ENCODE peak calls at places on chromosomes 5 and 9, in nine cellular contexts. One of them, this sample, is unnamed.

GRCh38 chr5:150301901-150302300 is 804 bp downstream of the ARSI start:
- DNase-seq in IMR-90: no peak
- DNase-seq in cardiac muscle cell: no peak
- DNase-seq in adrenal gland: no peak
- DNase-seq in aorta: peak; percentile 66
- DNase-seq in CD4-positive, alpha-beta memory T cell: no peak
- DNase-seq in tibial artery: no peak
- DNase-seq in heart right ventricle: no peak
- DNase-seq in CD8-positive, alpha-beta memory T cell: no peak
- DNase-seq in this sample: no peak

GRCh38 chr9:69577123-69577522 is 95.0 kb downstream of the APBA1 start:
- DNase-seq in IMR-90: peak; percentile 48
- DNase-seq in cardiac muscle cell: no peak
- DNase-seq in adrenal gland: no peak
- DNase-seq in aorta: no peak
- DNase-seq in CD4-positive, alpha-beta memory T cell: no peak
- DNase-seq in tibial artery: no peak
- DNase-seq in heart right ventricle: no peak
- DNase-seq in CD8-positive, alpha-beta memory T cell: no peak
- DNase-seq in this sample: no peak

GRCh38 chr5:80481019-80481893 is 6.6 kb upstream of the FAM151B start:
- DNase-seq in IMR-90: peak; percentile 60
- DNase-seq in cardiac muscle cell: peak; percentile 64
- DNase-seq in adrenal gland: peak; percentile 25
- DNase-seq in aorta: no peak
- DNase-seq in CD4-positive, alpha-beta memory T cell: peak; percentile 24
- DNase-seq in tibial artery: no peak
- DNase-seq in heart right ventricle: no peak
- DNase-seq in CD8-positive, alpha-beta memory T cell: no peak
- DNase-seq in this sample: no peak

GRCh38 chr5:67094476-67095300 is 101.9 kb downstream of the CD180 start:
- DNase-seq in IMR-90: peak; percentile 56
- DNase-seq in cardiac muscle cell: peak; percentile 39
- DNase-seq in adrenal gland: no peak
- DNase-seq in aorta: no peak
- DNase-seq in CD4-positive, alpha-beta memory T cell: no peak
- DNase-seq in tibial artery: peak; percentile 22
- DNase-seq in heart right ventricle: no peak
- DNase-seq in CD8-positive, alpha-beta memory T cell: no peak
- DNase-seq in this sample: peak; percentile 18

GRCh38 chr5:151757233-151758140 is 944 bp downstream of the ATOX1 start:
- DNase-seq in IMR-90: no peak
- DNase-seq in cardiac muscle cell: no peak
- DNase-seq in adrenal gland: no peak
- DNase-seq in aorta: no peak
- DNase-seq in CD4-positive, alpha-beta memory T cell: no peak
- DNase-seq in tibial artery: no peak
- DNase-seq in heart right ventricle: no peak
- DNase-seq in CD8-positive, alpha-beta memory T cell: no peak
- DNase-seq in this sample: no peak

GRCh38 chr5:164824671-164825070 is 1319.3 kb downstream of the MAT2B start:
- DNase-seq in IMR-90: no peak
- DNase-seq in cardiac muscle cell: no peak
- DNase-seq in adrenal gland: no peak
- DNase-seq in aorta: no peak
- DNase-seq in CD4-positive, alpha-beta memory T cell: no peak
- DNase-seq in tibial artery: no peak
- DNase-seq in heart right ventricle: no peak
- DNase-seq in CD8-positive, alpha-beta memory T cell: no peak
- DNase-seq in this sample: no peak

GRCh38 chr5:11878846-11879245 is 25.4 kb downstream of the CTNND2 start:
- DNase-seq in IMR-90: no peak
- DNase-seq in cardiac muscle cell: no peak
- DNase-seq in adrenal gland: no peak
- DNase-seq in aorta: no peak
- DNase-seq in CD4-positive, alpha-beta memory T cell: no peak
- DNase-seq in tibial artery: no peak
- DNase-seq in heart right ventricle: no peak
- DNase-seq in CD8-positive, alpha-beta memory T cell: no peak
- DNase-seq in this sample: no peak

GRCh38 chr9:70924905-70925547 is 196.4 kb downstream of the TRPM3 start:
- DNase-seq in IMR-90: peak; percentile 84
- DNase-seq in cardiac muscle cell: peak; percentile 74
- DNase-seq in adrenal gland: peak; percentile 57
- DNase-seq in aorta: no peak
- DNase-seq in CD4-positive, alpha-beta memory T cell: peak; percentile 2
- DNase-seq in tibial artery: peak; percentile 54
- DNase-seq in heart right ventricle: peak; percentile 29
- DNase-seq in CD8-positive, alpha-beta memory T cell: no peak
- DNase-seq in this sample: no peak

GRCh38 chr9:35522725-35523124 is 32.8 kb downstream of the RUSC2 start:
- DNase-seq in IMR-90: no peak
- DNase-seq in cardiac muscle cell: no peak
- DNase-seq in adrenal gland: no peak
- DNase-seq in aorta: no peak
- DNase-seq in CD4-positive, alpha-beta memory T cell: no peak
- DNase-seq in tibial artery: no peak
- DNase-seq in heart right ventricle: no peak
- DNase-seq in CD8-positive, alpha-beta memory T cell: no peak
- DNase-seq in this sample: no peak

GRCh38 chr9:108874058-108874788 is 12.2 kb downstream of the ACTL7A start:
- DNase-seq in IMR-90: no peak
- DNase-seq in cardiac muscle cell: no peak
- DNase-seq in adrenal gland: no peak
- DNase-seq in aorta: no peak
- DNase-seq in CD4-positive, alpha-beta memory T cell: no peak
- DNase-seq in tibial artery: no peak
- DNase-seq in heart right ventricle: no peak
- DNase-seq in CD8-positive, alpha-beta memory T cell: no peak
- DNase-seq in this sample: no peak

GRCh38 chr5:16916262-16916878 is 19.7 kb downstream of the MYO10 start:
- DNase-seq in IMR-90: peak; percentile 93
- DNase-seq in cardiac muscle cell: no peak
- DNase-seq in adrenal gland: no peak
- DNase-seq in aorta: no peak
- DNase-seq in CD4-positive, alpha-beta memory T cell: no peak
- DNase-seq in tibial artery: no peak
- DNase-seq in heart right ventricle: no peak
- DNase-seq in CD8-positive, alpha-beta memory T cell: no peak
- DNase-seq in this sample: no peak

GRCh38 chr5:98110270-98110669 is 663.2 kb upstream of the RGMB start:
- DNase-seq in IMR-90: peak; percentile 98
- DNase-seq in cardiac muscle cell: no peak
- DNase-seq in adrenal gland: no peak
- DNase-seq in aorta: no peak
- DNase-seq in CD4-positive, alpha-beta memory T cell: no peak
- DNase-seq in tibial artery: no peak
- DNase-seq in heart right ventricle: no peak
- DNase-seq in CD8-positive, alpha-beta memory T cell: no peak
- DNase-seq in this sample: no peak

GRCh38 chr5:82388186-82388585 is 110.0 kb upstream of the RPS23 start:
- DNase-seq in IMR-90: peak; percentile 80
- DNase-seq in cardiac muscle cell: no peak
- DNase-seq in adrenal gland: peak; percentile 37
- DNase-seq in aorta: no peak
- DNase-seq in CD4-positive, alpha-beta memory T cell: no peak
- DNase-seq in tibial artery: no peak
- DNase-seq in heart right ventricle: no peak
- DNase-seq in CD8-positive, alpha-beta memory T cell: no peak
- DNase-seq in this sample: no peak

GRCh38 chr5:147857302-147858129 is 21.0 kb upstream of the SCGB3A2 start:
- DNase-seq in IMR-90: peak; percentile 56
- DNase-seq in cardiac muscle cell: peak; percentile 76
- DNase-seq in adrenal gland: peak; percentile 66
- DNase-seq in aorta: no peak
- DNase-seq in CD4-positive, alpha-beta memory T cell: peak; percentile 31
- DNase-seq in tibial artery: peak; percentile 73
- DNase-seq in heart right ventricle: peak; percentile 42
- DNase-seq in CD8-positive, alpha-beta memory T cell: no peak
- DNase-seq in this sample: peak; percentile 29

GRCh38 chr9:38160613-38161215 is 91.7 kb upstream of the SHB start:
- DNase-seq in IMR-90: peak; percentile 51
- DNase-seq in cardiac muscle cell: peak; percentile 81
- DNase-seq in adrenal gland: peak; percentile 60
- DNase-seq in aorta: no peak
- DNase-seq in CD4-positive, alpha-beta memory T cell: peak; percentile 35
- DNase-seq in tibial artery: peak; percentile 56
- DNase-seq in heart right ventricle: peak; percentile 62
- DNase-seq in CD8-positive, alpha-beta memory T cell: peak; percentile 15
- DNase-seq in this sample: peak; percentile 15

GRCh38 chr9:134377976-134378375 is 51.7 kb downstream of the RXRA start:
- DNase-seq in IMR-90: no peak
- DNase-seq in cardiac muscle cell: no peak
- DNase-seq in adrenal gland: peak; percentile 93
- DNase-seq in aorta: no peak
- DNase-seq in CD4-positive, alpha-beta memory T cell: no peak
- DNase-seq in tibial artery: peak; percentile 69
- DNase-seq in heart right ventricle: peak; percentile 51
- DNase-seq in CD8-positive, alpha-beta memory T cell: no peak
- DNase-seq in this sample: no peak

DNA sequence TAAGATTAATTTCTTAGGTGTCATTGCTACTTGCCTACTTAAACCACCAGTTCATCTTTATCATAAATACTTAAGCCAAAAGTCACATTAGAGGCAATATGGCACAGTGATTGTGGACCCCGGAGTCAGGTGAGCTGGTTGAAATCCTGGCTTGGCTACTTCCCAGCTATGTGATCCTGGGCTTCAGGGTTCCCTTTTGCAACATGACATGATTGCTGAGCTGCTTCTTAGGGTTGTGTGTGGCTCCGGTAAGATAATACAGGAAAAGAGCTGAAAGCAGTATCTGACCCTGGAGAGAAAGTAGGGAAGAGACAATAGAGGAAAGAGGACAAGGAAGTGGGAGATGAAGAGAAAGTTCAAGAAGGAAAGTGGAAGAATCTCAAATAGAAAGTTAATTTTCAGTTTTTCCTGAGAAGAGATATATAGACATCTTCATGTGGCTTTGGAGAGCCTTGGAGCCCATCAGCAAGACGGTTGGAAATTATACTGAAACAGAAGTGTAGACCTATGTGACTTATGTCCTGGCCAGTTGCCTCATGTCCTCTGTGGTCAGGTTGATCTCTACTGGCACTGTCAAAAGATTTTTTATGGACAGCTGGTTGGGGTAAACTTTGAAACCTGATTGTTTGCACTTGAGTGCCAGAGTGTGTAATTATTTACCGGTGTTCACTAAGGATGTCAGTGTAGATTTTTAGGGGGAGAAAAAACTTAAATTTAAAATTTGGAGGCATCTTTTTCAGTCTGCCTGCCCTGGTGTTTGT is 93.2 kb downstream of the GHR start:
- DNase-seq in IMR-90: no peak
- DNase-seq in cardiac muscle cell: no peak
- DNase-seq in adrenal gland: no peak
- DNase-seq in aorta: no peak
- DNase-seq in CD4-positive, alpha-beta memory T cell: no peak
- DNase-seq in tibial artery: no peak
- DNase-seq in heart right ventricle: no peak
- DNase-seq in CD8-positive, alpha-beta memory T cell: no peak
- DNase-seq in this sample: no peak
- H3K4me1 ChIP-seq in IMR-90: no peaks in the 10 kb centered on the region
- H3K4me1 ChIP-seq in cardiac muscle cell: peaks cover 6% of the 10 kb centered on the region
- H3K4me1 ChIP-seq in adrenal gland: no peaks in the 10 kb centered on the region
- H3K4me1 ChIP-seq in aorta: peaks cover 11% of the 10 kb centered on the region
- H3K4me1 ChIP-seq in CD4-positive, alpha-beta memory T cell: no peaks in the 10 kb centered on the region
- H3K4me1 ChIP-seq in tibial artery: no peaks in the 10 kb centered on the region
- H3K4me1 ChIP-seq in heart right ventricle: peaks cover 53% of the 10 kb centered on the region
- H3K4me1 ChIP-seq in CD8-positive, alpha-beta memory T cell: no peaks in the 10 kb centered on the region
- H3K4me1 ChIP-seq in this sample: peaks cover 10% of the 10 kb centered on the region

DNA sequence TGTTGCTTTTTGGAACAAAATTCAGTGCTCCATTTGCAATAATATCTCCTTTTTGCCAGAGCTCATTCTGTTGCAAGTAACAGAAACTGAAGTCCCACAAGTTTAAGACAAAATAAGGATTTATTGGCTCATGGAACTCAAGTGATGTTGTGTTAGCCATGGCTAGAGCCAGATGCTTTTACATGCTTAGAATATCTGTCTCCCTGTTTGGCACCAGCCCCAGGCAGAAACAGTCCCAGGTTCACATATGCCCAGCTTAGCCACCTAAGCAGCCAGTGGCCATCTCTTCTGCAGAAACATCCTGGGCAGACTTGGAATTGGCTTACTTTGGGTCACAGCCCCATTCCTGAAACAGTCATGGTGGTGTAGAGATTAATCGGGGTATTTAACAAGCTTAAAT is 540.9 kb upstream of the SGCD start:
- DNase-seq in IMR-90: no peak
- DNase-seq in cardiac muscle cell: no peak
- DNase-seq in adrenal gland: no peak
- DNase-seq in aorta: no peak
- DNase-seq in CD4-positive, alpha-beta memory T cell: no peak
- DNase-seq in tibial artery: no peak
- DNase-seq in heart right ventricle: no peak
- DNase-seq in CD8-positive, alpha-beta memory T cell: no peak
- DNase-seq in this sample: no peak
- H3K4me1 ChIP-seq in IMR-90: no peaks in the 10 kb centered on the region
- H3K4me1 ChIP-seq in cardiac muscle cell: no peaks in the 10 kb centered on the region
- H3K4me1 ChIP-seq in adrenal gland: no peaks in the 10 kb centered on the region
- H3K4me1 ChIP-seq in aorta: no peaks in the 10 kb centered on the region
- H3K4me1 ChIP-seq in CD4-positive, alpha-beta memory T cell: no peaks in the 10 kb centered on the region
- H3K4me1 ChIP-seq in tibial artery: no peaks in the 10 kb centered on the region
- H3K4me1 ChIP-seq in heart right ventricle: no peaks in the 10 kb centered on the region
- H3K4me1 ChIP-seq in CD8-positive, alpha-beta memory T cell: no peaks in the 10 kb centered on the region
- H3K4me1 ChIP-seq in this sample: no peaks in the 10 kb centered on the region

DNA sequence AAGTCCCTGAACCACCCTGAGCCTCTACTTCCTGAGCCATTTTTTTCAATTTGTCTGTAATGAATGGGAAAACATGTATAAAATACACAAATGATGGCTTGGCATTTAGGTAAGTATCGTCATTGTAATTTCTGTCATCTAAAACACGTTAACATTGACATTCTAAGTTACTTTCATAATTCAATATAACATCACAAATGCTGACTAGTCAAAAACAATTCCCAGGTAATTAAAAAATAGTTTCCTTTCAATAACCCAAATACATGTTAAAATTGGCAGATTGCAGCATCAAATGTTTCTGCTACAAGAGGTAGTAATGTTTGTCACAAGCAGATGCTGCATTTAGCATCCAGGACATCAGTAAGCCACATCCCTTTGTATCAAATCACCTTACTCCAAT is 776.3 kb downstream of the KCTD16 start:
- DNase-seq in IMR-90: no peak
- DNase-seq in cardiac muscle cell: no peak
- DNase-seq in adrenal gland: no peak
- DNase-seq in aorta: no peak
- DNase-seq in CD4-positive, alpha-beta memory T cell: no peak
- DNase-seq in tibial artery: no peak
- DNase-seq in heart right ventricle: no peak
- DNase-seq in CD8-positive, alpha-beta memory T cell: no peak
- DNase-seq in this sample: no peak
- H3K4me1 ChIP-seq in IMR-90: no peaks in the 10 kb centered on the region
- H3K4me1 ChIP-seq in cardiac muscle cell: no peaks in the 10 kb centered on the region
- H3K4me1 ChIP-seq in adrenal gland: no peaks in the 10 kb centered on the region
- H3K4me1 ChIP-seq in aorta: no peaks in the 10 kb centered on the region
- H3K4me1 ChIP-seq in CD4-positive, alpha-beta memory T cell: no peaks in the 10 kb centered on the region
- H3K4me1 ChIP-seq in tibial artery: no peaks in the 10 kb centered on the region
- H3K4me1 ChIP-seq in heart right ventricle: no peaks in the 10 kb centered on the region
- H3K4me1 ChIP-seq in CD8-positive, alpha-beta memory T cell: no peaks in the 10 kb centered on the region
- H3K4me1 ChIP-seq in this sample: no peaks in the 10 kb centered on the region

DNA sequence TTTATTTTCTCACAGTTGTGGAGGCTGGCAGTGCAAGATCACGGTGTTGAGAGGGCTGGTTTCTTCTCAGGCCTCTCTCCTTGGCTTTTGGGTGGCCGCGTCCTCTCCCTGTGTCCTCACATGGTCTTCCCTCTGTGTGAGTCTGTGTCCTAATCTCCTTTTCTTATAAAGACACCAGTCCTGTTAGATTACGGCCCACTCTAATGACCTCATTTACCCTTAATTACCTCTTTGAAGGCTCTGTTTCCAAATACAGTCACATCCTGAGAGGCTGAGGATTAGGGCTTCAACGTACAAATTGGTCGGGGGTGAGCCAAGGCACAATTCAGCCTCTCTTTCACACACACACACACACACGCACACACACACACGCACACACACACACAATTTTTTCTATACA is 73.0 kb downstream of the UGCG start:
- DNase-seq in IMR-90: no peak
- DNase-seq in cardiac muscle cell: no peak
- DNase-seq in adrenal gland: no peak
- DNase-seq in aorta: no peak
- DNase-seq in CD4-positive, alpha-beta memory T cell: no peak
- DNase-seq in tibial artery: no peak
- DNase-seq in heart right ventricle: no peak
- DNase-seq in CD8-positive, alpha-beta memory T cell: no peak
- DNase-seq in this sample: no peak
- H3K4me1 ChIP-seq in IMR-90: peaks cover 10% of the 10 kb centered on the region
- H3K4me1 ChIP-seq in cardiac muscle cell: no peaks in the 10 kb centered on the region
- H3K4me1 ChIP-seq in adrenal gland: peaks cover 5% of the 10 kb centered on the region
- H3K4me1 ChIP-seq in aorta: peaks cover 2% of the 10 kb centered on the region
- H3K4me1 ChIP-seq in CD4-positive, alpha-beta memory T cell: no peaks in the 10 kb centered on the region
- H3K4me1 ChIP-seq in tibial artery: no peaks in the 10 kb centered on the region
- H3K4me1 ChIP-seq in heart right ventricle: no peaks in the 10 kb centered on the region
- H3K4me1 ChIP-seq in CD8-positive, alpha-beta memory T cell: no peaks in the 10 kb centered on the region
- H3K4me1 ChIP-seq in this sample: no peaks in the 10 kb centered on the region

This sample was measured in ovary.